ENCODE peak calls at places on chromosomes 6 and 20, in five cellular contexts. Q, B, A, I and G are unnamed samples.

GRCh38 chr6:77926198-77926752 is 273.4 kb downstream of the MEI4 start:
- DNase-seq in Q (no peak), B (no peak), A (no peak), I (no peak), G (no peak)

GRCh38 chr20:38774167-38774566 is 25.9 kb downstream of the ACTR5 start:
- DNase-seq in Q (no peak), B (no peak), A (no peak), I (no peak), G (no peak)

GRCh38 chr6:128605961-128606360 is 85.6 kb upstream of the PTPRK start:
- DNase-seq in Q (peak; percentile 28), B (no peak), A (no peak), I (no peak), G (no peak)

GRCh38 chr6:4612636-4613171 is 163.5 kb upstream of the CDYL start:
- DNase-seq in Q (no peak), B (peak; percentile 84), A (peak; percentile 40), I (no peak), G (no peak)

GRCh38 chr6:3761989-3762270 is 10.4 kb upstream of the PXDC1 start:
- DNase-seq in Q (no peak), B (no peak), A (no peak), I (no peak), G (no peak)

GRCh38 chr6:2129076-2129695 is 116.2 kb downstream of the GMDS start:
- DNase-seq in Q (no peak), B (no peak), A (no peak), I (no peak), G (no peak)

GRCh38 chr6:35238843-35239289 is 20.7 kb upstream of the ZNF76 start:
- DNase-seq in Q (no peak), B (peak; percentile 26), A (peak; percentile 60), I (no peak), G (peak; percentile 84)

GRCh38 chr6:136086686-136087085 is 163.4 kb downstream of the MTFR2 start:
- DNase-seq in Q (no peak), B (no peak), A (no peak), I (no peak), G (no peak)

GRCh38 chr6:119351005-119351394 is 1.4 kb upstream of the MAN1A1 start:
- DNase-seq in Q (peak; percentile 38), B (no peak), A (no peak), I (no peak), G (no peak)

GRCh38 chr6:13012271-13012670 is 295.7 kb downstream of the PHACTR1 start:
- DNase-seq in Q (no peak), B (no peak), A (no peak), I (no peak), G (no peak)

GRCh38 chr6:113909224-113909856 is 52.2 kb downstream of the MARCKS start:
- DNase-seq in Q (peak; percentile 76), B (no peak), A (no peak), I (no peak), G (peak; percentile 26)

GRCh38 chr6:159038914-159039884 is 5.6 kb downstream of the TAGAP start:
- DNase-seq in Q (peak; percentile 46), B (no peak), A (no peak), I (no peak), G (no peak)

GRCh38 chr6:17115251-17116089 is 13.6 kb downstream of the STMND1 start:
- DNase-seq in Q (peak; percentile 95), B (no peak), A (no peak), I (no peak), G (no peak)

GRCh38 chr20:63529861-63530787 is 7.1 kb downstream of the PTK6 start:
- DNase-seq in Q (no peak), B (no peak), A (no peak), I (no peak), G (no peak)

GRCh38 chr20:62336329-62336728 is 30.8 kb downstream of the LAMA5 start:
- DNase-seq in Q (no peak), B (no peak), A (no peak), I (no peak), G (no peak)

GRCh38 chr20:15380770-15381169 is 1043.4 kb upstream of the FLRT3 start:
- DNase-seq in Q (no peak), B (no peak), A (no peak), I (no peak), G (no peak)

GRCh38 chr6:118660218-118660569 is 8.8 kb upstream of the CEP85L start:
- DNase-seq in Q (no peak), B (no peak), A (no peak), I (no peak), G (no peak)

GRCh38 chr20:400451-401275 is 7.4 kb upstream of the RBCK1 start:
- DNase-seq in Q (no peak), B (no peak), A (no peak), I (no peak), G (no peak)

GRCh38 chr6:116695398-116695797 is 14.4 kb downstream of the KPNA5 start:
- DNase-seq in Q (no peak), B (no peak), A (no peak), I (no peak), G (no peak)

GRCh38 chr6:109977791-109978173 is 329 bp upstream of the GPR6 start:
- DNase-seq in Q (no peak), B (no peak), A (no peak), I (no peak), G (no peak)

GRCh38 chr20:16066571-16066970 is 506.7 kb downstream of the KIF16B start:
- DNase-seq in Q (no peak), B (no peak), A (no peak), I (no peak), G (no peak)

GRCh38 chr20:2405693-2406065 is 25.0 kb downstream of the TGM6 start:
- DNase-seq in Q (no peak), B (no peak), A (no peak), I (no peak), G (no peak)

GRCh38 chr6:3428247-3428646 is 28.6 kb downstream of the SLC22A23 start:
- DNase-seq in Q (no peak), B (no peak), A (no peak), I (no peak), G (no peak)

GRCh38 chr6:28980797-28981390 is 24.2 kb downstream of the ZNF311 start:
- DNase-seq in Q (peak; percentile 79), B (peak; percentile 64), A (peak; percentile 41), I (no peak), G (no peak)

GRCh38 chr6:71279740-71280139 is 8.9 kb upstream of the OGFRL1 start:
- DNase-seq in Q (no peak), B (no peak), A (no peak), I (no peak), G (no peak)
- H3K27ac ChIP-seq in Q (no peak overlapping the region), B (no peak overlapping the region), A (no peak overlapping the region), I (no peak overlapping the region), G (no peak overlapping the region)

GRCh38 chr20:9711872-9712271 is 127.0 kb downstream of the PAK5 start:
- DNase-seq in Q (no peak), B (no peak), A (no peak), I (no peak), G (no peak)

GRCh38 chr20:9710685-9711084 is 128.2 kb downstream of the PAK5 start:
- DNase-seq in Q (no peak), B (no peak), A (no peak), I (no peak), G (no peak)

GRCh38 chr20:9705722-9706476 is 133.0 kb downstream of the PAK5 start:
- DNase-seq in Q (no peak), B (no peak), A (no peak), I (no peak), G (no peak)
- H3K36me3 ChIP-seq in Q (no peaks in the 10 kb centered on the region), B (no peaks in the 10 kb centered on the region), A (no peaks in the 10 kb centered on the region), I (no peaks in the 10 kb centered on the region), G (no peaks in the 10 kb centered on the region)

DNA sequence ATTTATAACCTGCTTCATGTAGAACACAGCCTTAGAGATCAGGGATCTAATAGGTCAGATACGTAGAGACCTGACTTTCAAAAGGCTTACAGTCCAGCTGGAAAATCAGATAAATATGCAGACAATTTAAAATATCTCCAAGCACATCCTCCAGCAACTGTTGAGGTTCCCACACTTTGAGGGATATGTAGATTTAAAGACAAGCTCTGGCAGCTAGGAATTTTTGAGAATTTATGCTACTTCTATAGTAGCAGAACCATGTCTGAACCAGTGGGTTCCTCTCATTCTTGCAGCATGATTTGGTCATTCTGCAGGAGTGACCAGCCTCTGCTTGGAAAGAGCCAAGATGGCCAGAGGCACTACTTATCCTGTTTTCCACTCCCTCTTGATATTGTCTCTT is 60.5 kb downstream of the CYB5R4 start:
- DNase-seq in Q (peak; percentile 67), B (no peak), A (no peak), I (no peak), G (no peak)
- H3K27ac ChIP-seq in Q (no peak overlapping the region), B (no peak overlapping the region), A (no peak overlapping the region), I (no peak overlapping the region), G (no peak overlapping the region)

DNA sequence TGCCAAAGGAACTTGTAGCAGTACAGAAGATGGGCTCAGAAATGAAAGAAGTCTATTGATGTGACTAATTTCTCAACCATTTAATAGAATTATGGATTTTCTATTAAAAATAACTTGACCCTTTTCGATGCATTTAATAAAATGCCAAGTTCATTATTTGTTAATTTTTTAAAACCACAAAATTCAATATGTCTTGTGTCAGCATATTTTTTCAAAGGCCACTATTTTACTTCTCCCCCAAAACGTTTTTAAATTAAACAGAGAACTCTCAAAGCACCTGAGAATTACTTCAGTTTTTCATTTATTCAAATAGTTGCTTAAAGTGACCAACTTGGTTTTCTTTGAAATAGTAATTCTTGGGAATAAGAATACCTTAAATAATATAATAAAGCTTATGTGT is 8.6 kb downstream of the TOP1 start:
- DNase-seq in Q (no peak), B (no peak), A (no peak), I (no peak), G (no peak)
- H3K36me3 ChIP-seq in Q (no peaks in the 10 kb centered on the region), B (no peaks in the 10 kb centered on the region), A (no peaks in the 10 kb centered on the region), I (no peaks in the 10 kb centered on the region), G (no peaks in the 10 kb centered on the region)

GRCh38 chr6:41064841-41065240 is 7.3 kb downstream of the OARD1 start:
- DNase-seq in Q (no peak), B (no peak), A (no peak), I (no peak), G (no peak)
- H3K27ac ChIP-seq in Q (no peak overlapping the region), B (no peak overlapping the region), A (no peak overlapping the region), I (no peak overlapping the region), G (peak overlapping the region; percentile 59)

DNA sequence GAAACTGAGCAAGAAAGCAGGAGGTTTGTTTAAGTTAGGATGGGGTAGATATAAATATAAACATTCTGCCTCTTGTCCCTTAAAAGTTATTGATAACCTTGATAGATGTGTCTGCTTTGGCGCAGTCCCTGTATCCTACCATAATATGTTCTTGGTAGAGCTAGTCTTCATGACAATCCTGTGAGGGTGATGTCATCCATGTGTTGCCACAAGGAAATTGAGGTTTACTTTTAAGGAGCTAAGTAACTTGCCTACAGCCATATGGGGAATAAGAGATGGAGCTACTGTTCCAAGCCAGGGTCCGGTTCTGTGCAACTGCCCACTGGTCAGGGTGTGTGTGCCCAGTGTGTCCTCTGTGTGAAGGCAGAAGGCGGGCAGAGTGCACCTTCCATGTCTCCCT is 78.5 kb downstream of the SSR1 start:
- DNase-seq in Q (no peak), B (no peak), A (no peak), I (no peak), G (no peak)
- H3K36me3 ChIP-seq in Q (peaks cover 26% of the 10 kb centered on the region), B (no peaks in the 10 kb centered on the region), A (peaks cover 61% of the 10 kb centered on the region), I (peaks cover 63% of the 10 kb centered on the region), G (peaks cover 81% of the 10 kb centered on the region)

DNA sequence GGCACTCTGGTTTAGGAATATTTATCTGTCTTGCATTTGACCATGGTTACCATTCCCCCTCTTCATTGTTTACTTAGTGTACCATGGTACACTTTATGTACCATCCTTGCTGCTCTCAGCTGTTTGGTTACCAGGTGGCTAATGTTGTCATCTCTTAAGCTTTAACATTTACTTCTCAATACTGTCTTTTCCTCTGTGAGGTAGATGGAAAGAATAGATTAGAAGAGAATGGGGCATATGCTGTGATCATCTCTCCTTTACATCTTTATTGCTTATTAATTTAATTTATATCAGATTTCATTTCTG is 109.2 kb downstream of the NCOA3 start:
- DNase-seq in Q (no peak), B (no peak), A (no peak), I (no peak), G (no peak)
- H3K27ac ChIP-seq in Q (peak overlapping the region; percentile 11), B (no peak overlapping the region), A (peak overlapping the region; percentile 15), I (peak overlapping the region; percentile 38), G (no peak overlapping the region)